ENCODE peak calls at places on chromosomes 3 and 15, in seven cellular contexts. One of them, this sample, is unnamed.

GRCh38 chr15:80233511-80234080 is 18.4 kb downstream of the CTXND1 start:
- DNase-seq in WTC11: no peak
- DNase-seq in MCF 10A: no peak
- DNase-seq in mesendoderm: no peak
- DNase-seq in SW480: no peak
- DNase-seq in HFFc6: no peak
- DNase-seq in pulmonary artery endothelial cell: no peak
- DNase-seq in this sample: no peak

GRCh38 chr3:54660599-54661210 is 267.2 kb downstream of the LRTM1 start:
- DNase-seq in mesendoderm: no peak
- DNase-seq in pulmonary artery endothelial cell: no peak
- DNase-seq in WTC11: no peak
- DNase-seq in SW480: no peak
- DNase-seq in HFFc6: no peak
- DNase-seq in MCF 10A: no peak
- DNase-seq in this sample: peak

GRCh38 chr3:19256313-19256712 is 108.0 kb downstream of the KCNH8 start:
- DNase-seq in MCF 10A: no peak
- DNase-seq in WTC11: no peak
- DNase-seq in SW480: peak
- DNase-seq in mesendoderm: peak
- DNase-seq in HFFc6: no peak
- DNase-seq in pulmonary artery endothelial cell: no peak
- DNase-seq in this sample: no peak

GRCh38 chr3:9396301-9396631 is 1.1 kb upstream of the SETD5 start:
- DNase-seq in WTC11: peak
- DNase-seq in pulmonary artery endothelial cell: peak
- DNase-seq in HFFc6: peak
- DNase-seq in MCF 10A: peak
- DNase-seq in mesendoderm: peak
- DNase-seq in SW480: peak
- DNase-seq in this sample: peak

GRCh38 chr3:94115482-94115881 is 52.6 kb downstream of the NSUN3 start:
- DNase-seq in SW480: no peak
- DNase-seq in mesendoderm: peak
- DNase-seq in MCF 10A: peak
- DNase-seq in WTC11: no peak
- DNase-seq in pulmonary artery endothelial cell: no peak
- DNase-seq in HFFc6: peak
- DNase-seq in this sample: no peak

GRCh38 chr3:14725015-14725431 is 50.1 kb downstream of the C3orf20 start:
- DNase-seq in SW480: no peak
- DNase-seq in WTC11: no peak
- DNase-seq in MCF 10A: peak
- DNase-seq in mesendoderm: peak
- DNase-seq in pulmonary artery endothelial cell: no peak
- DNase-seq in HFFc6: peak
- DNase-seq in this sample: no peak

GRCh38 chr3:184058029-184058428 is 5.2 kb downstream of the HTR3C start:
- DNase-seq in MCF 10A: peak
- DNase-seq in pulmonary artery endothelial cell: no peak
- DNase-seq in SW480: no peak
- DNase-seq in mesendoderm: no peak
- DNase-seq in WTC11: no peak
- DNase-seq in HFFc6: peak
- DNase-seq in this sample: no peak

GRCh38 chr15:88661041-88661765 is 22.4 kb downstream of the ISG20 start:
- DNase-seq in WTC11: no peak
- DNase-seq in SW480: no peak
- DNase-seq in HFFc6: peak
- DNase-seq in pulmonary artery endothelial cell: no peak
- DNase-seq in MCF 10A: no peak
- DNase-seq in mesendoderm: no peak
- DNase-seq in this sample: no peak

GRCh38 chr3:3699407-3699806 is 99.8 kb upstream of the LRRN1 start:
- DNase-seq in mesendoderm: no peak
- DNase-seq in MCF 10A: no peak
- DNase-seq in pulmonary artery endothelial cell: no peak
- DNase-seq in HFFc6: no peak
- DNase-seq in WTC11: no peak
- DNase-seq in SW480: no peak
- DNase-seq in this sample: no peak

GRCh38 chr15:41983221-41983620 is 10.9 kb upstream of the EHD4 start:
- DNase-seq in WTC11: no peak
- DNase-seq in MCF 10A: no peak
- DNase-seq in HFFc6: no peak
- DNase-seq in SW480: no peak
- DNase-seq in mesendoderm: no peak
- DNase-seq in pulmonary artery endothelial cell: no peak
- DNase-seq in this sample: no peak

GRCh38 chr3:8663177-8664061 is 18.8 kb upstream of the SSUH2 start:
- DNase-seq in MCF 10A: peak
- DNase-seq in HFFc6: peak
- DNase-seq in WTC11: peak
- DNase-seq in SW480: peak
- DNase-seq in mesendoderm: peak
- DNase-seq in pulmonary artery endothelial cell: peak
- DNase-seq in this sample: peak

GRCh38 chr15:49895337-49896223 is 223.5 kb downstream of the ATP8B4 start:
- DNase-seq in HFFc6: no peak
- DNase-seq in SW480: no peak
- DNase-seq in WTC11: no peak
- DNase-seq in mesendoderm: peak
- DNase-seq in MCF 10A: no peak
- DNase-seq in pulmonary artery endothelial cell: no peak
- DNase-seq in this sample: peak

GRCh38 chr3:196287066-196287404 is 491 bp downstream of the PCYT1A start:
- DNase-seq in pulmonary artery endothelial cell: no peak
- DNase-seq in WTC11: no peak
- DNase-seq in MCF 10A: peak
- DNase-seq in HFFc6: peak
- DNase-seq in mesendoderm: no peak
- DNase-seq in SW480: no peak
- DNase-seq in this sample: no peak

GRCh38 chr15:78167227-78167888 is 18.2 kb downstream of the IDH3A start:
- DNase-seq in SW480: no peak
- DNase-seq in mesendoderm: no peak
- DNase-seq in WTC11: no peak
- DNase-seq in MCF 10A: no peak
- DNase-seq in HFFc6: no peak
- DNase-seq in pulmonary artery endothelial cell: no peak
- DNase-seq in this sample: no peak

GRCh38 chr3:127717357-127718243 is 44.8 kb downstream of the ABTB1 start:
- DNase-seq in MCF 10A: no peak
- DNase-seq in WTC11: no peak
- DNase-seq in SW480: no peak
- DNase-seq in mesendoderm: no peak
- DNase-seq in pulmonary artery endothelial cell: no peak
- DNase-seq in HFFc6: no peak
- DNase-seq in this sample: no peak

GRCh38 chr15:40928975-40929729 is at the start of gene DLL4:
- DNase-seq in HFFc6: no peak
- DNase-seq in mesendoderm: peak
- DNase-seq in MCF 10A: peak
- DNase-seq in SW480: peak
- DNase-seq in WTC11: peak
- DNase-seq in pulmonary artery endothelial cell: peak
- DNase-seq in this sample: peak

GRCh38 chr3:5149306-5149880 is 27.3 kb downstream of the ARL8B start:
- DNase-seq in SW480: no peak
- DNase-seq in HFFc6: no peak
- DNase-seq in mesendoderm: no peak
- DNase-seq in WTC11: no peak
- DNase-seq in MCF 10A: no peak
- DNase-seq in pulmonary artery endothelial cell: no peak
- DNase-seq in this sample: no peak

GRCh38 chr3:117774130-117774529 is 1064.6 kb downstream of the TUSC7 start:
- DNase-seq in SW480: no peak
- DNase-seq in pulmonary artery endothelial cell: no peak
- DNase-seq in WTC11: no peak
- DNase-seq in mesendoderm: no peak
- DNase-seq in HFFc6: no peak
- DNase-seq in MCF 10A: no peak
- DNase-seq in this sample: no peak

GRCh38 chr15:50944692-50945091 is 36.2 kb downstream of the AP4E1 start:
- DNase-seq in MCF 10A: no peak
- DNase-seq in mesendoderm: no peak
- DNase-seq in SW480: no peak
- DNase-seq in HFFc6: no peak
- DNase-seq in WTC11: no peak
- DNase-seq in pulmonary artery endothelial cell: no peak
- DNase-seq in this sample: no peak

GRCh38 chr3:194058189-194058571 is 77.8 kb upstream of the HES1 start:
- DNase-seq in mesendoderm: peak
- DNase-seq in HFFc6: no peak
- DNase-seq in pulmonary artery endothelial cell: no peak
- DNase-seq in WTC11: peak
- DNase-seq in MCF 10A: no peak
- DNase-seq in SW480: peak
- DNase-seq in this sample: peak

GRCh38 chr3:194871143-194871863 is 185.6 kb downstream of the FAM43A start:
- DNase-seq in HFFc6: peak
- DNase-seq in SW480: peak
- DNase-seq in pulmonary artery endothelial cell: no peak
- DNase-seq in MCF 10A: peak
- DNase-seq in mesendoderm: peak
- DNase-seq in WTC11: peak
- DNase-seq in this sample: peak

GRCh38 chr3:188670446-188670845 is 501.3 kb upstream of the TPRG1 start:
- DNase-seq in pulmonary artery endothelial cell: no peak
- DNase-seq in HFFc6: no peak
- DNase-seq in mesendoderm: no peak
- DNase-seq in MCF 10A: no peak
- DNase-seq in SW480: no peak
- DNase-seq in WTC11: no peak
- DNase-seq in this sample: no peak

GRCh38 chr3:14583543-14584091 is 43.5 kb upstream of the GRIP2 start:
- DNase-seq in HFFc6: no peak
- DNase-seq in mesendoderm: no peak
- DNase-seq in WTC11: no peak
- DNase-seq in MCF 10A: no peak
- DNase-seq in pulmonary artery endothelial cell: no peak
- DNase-seq in SW480: no peak
- DNase-seq in this sample: no peak

GRCh38 chr3:129596194-129597086 is 10.0 kb downstream of the PLXND1 start:
- DNase-seq in pulmonary artery endothelial cell: peak
- DNase-seq in SW480: peak
- DNase-seq in MCF 10A: no peak
- DNase-seq in HFFc6: peak
- DNase-seq in mesendoderm: peak
- DNase-seq in WTC11: no peak
- DNase-seq in this sample: peak

GRCh38 chr15:93261845-93262244 is 172.8 kb upstream of the RGMA start:
- DNase-seq in WTC11: no peak
- DNase-seq in HFFc6: no peak
- DNase-seq in mesendoderm: no peak
- DNase-seq in SW480: no peak
- DNase-seq in pulmonary artery endothelial cell: no peak
- DNase-seq in MCF 10A: no peak
- DNase-seq in this sample: no peak

GRCh38 chr15:77786956-77787355 is 154.2 kb upstream of the LINGO1 start:
- DNase-seq in MCF 10A: no peak
- DNase-seq in HFFc6: no peak
- DNase-seq in pulmonary artery endothelial cell: no peak
- DNase-seq in WTC11: no peak
- DNase-seq in mesendoderm: no peak
- DNase-seq in SW480: no peak
- DNase-seq in this sample: no peak

GRCh38 chr15:83153288-83153687 is 45.8 kb downstream of the TM6SF1 start:
- DNase-seq in HFFc6: no peak
- DNase-seq in pulmonary artery endothelial cell: no peak
- DNase-seq in mesendoderm: no peak
- DNase-seq in WTC11: no peak
- DNase-seq in MCF 10A: no peak
- DNase-seq in SW480: no peak
- DNase-seq in this sample: no peak

This sample was measured in islet precursor cell.